ENCODE peak calls at places on chromosomes 16 and 17, in ten cellular contexts. One of them, this sample, is unnamed.

GRCh38 chr16:71357681-71358080 is 842 bp upstream of the CALB2 start:
- DNase-seq in type B pancreatic cell: no peak
- DNase-seq in lower leg skin: no peak
- DNase-seq in AG04449: no peak
- DNase-seq in spleen: no peak
- DNase-seq in HL-60: no peak
- DNase-seq in kidney: no peak
- DNase-seq in choroid plexus epithelial cell: no peak
- DNase-seq in cardiac fibroblast: no peak
- DNase-seq in ascending aorta: no peak
- DNase-seq in this sample: no peak

GRCh38 chr16:83609178-83609577 is 198.6 kb upstream of the HSBP1 start:
- DNase-seq in spleen: no peak
- DNase-seq in cardiac fibroblast: peak; percentile 37
- DNase-seq in lower leg skin: no peak
- DNase-seq in AG04449: no peak
- DNase-seq in HL-60: no peak
- DNase-seq in choroid plexus epithelial cell: no peak
- DNase-seq in ascending aorta: no peak
- DNase-seq in kidney: no peak
- DNase-seq in type B pancreatic cell: no peak
- DNase-seq in this sample: no peak

GRCh38 chr17:15456972-15457722 is 10.3 kb downstream of the CDRT4 start:
- DNase-seq in kidney: no peak
- DNase-seq in type B pancreatic cell: no peak
- DNase-seq in cardiac fibroblast: peak; percentile 66
- DNase-seq in choroid plexus epithelial cell: peak; percentile 73
- DNase-seq in AG04449: peak; percentile 52
- DNase-seq in lower leg skin: peak; percentile 92
- DNase-seq in HL-60: no peak
- DNase-seq in ascending aorta: no peak
- DNase-seq in spleen: no peak
- DNase-seq in this sample: no peak

GRCh38 chr16:50861926-50862325 is 120.0 kb downstream of the CYLD start:
- DNase-seq in ascending aorta: no peak
- DNase-seq in AG04449: peak; percentile 9
- DNase-seq in HL-60: no peak
- DNase-seq in lower leg skin: no peak
- DNase-seq in type B pancreatic cell: no peak
- DNase-seq in cardiac fibroblast: peak; percentile 52
- DNase-seq in choroid plexus epithelial cell: peak; percentile 43
- DNase-seq in kidney: no peak
- DNase-seq in spleen: no peak
- DNase-seq in this sample: peak; percentile 80

GRCh38 chr17:36590082-36590481 is 1.6 kb upstream of the DHRS11 start:
- DNase-seq in type B pancreatic cell: no peak
- DNase-seq in kidney: no peak
- DNase-seq in spleen: no peak
- DNase-seq in cardiac fibroblast: no peak
- DNase-seq in ascending aorta: no peak
- DNase-seq in AG04449: no peak
- DNase-seq in choroid plexus epithelial cell: peak; percentile 73
- DNase-seq in lower leg skin: peak; percentile 5
- DNase-seq in HL-60: peak; percentile 91
- DNase-seq in this sample: no peak

GRCh38 chr16:27154573-27155521 is 48.5 kb upstream of the KDM8 start:
- DNase-seq in type B pancreatic cell: peak; percentile 71
- DNase-seq in spleen: peak; percentile 90
- DNase-seq in lower leg skin: peak; percentile 88
- DNase-seq in cardiac fibroblast: peak; percentile 49
- DNase-seq in HL-60: no peak
- DNase-seq in choroid plexus epithelial cell: peak; percentile 52
- DNase-seq in AG04449: no peak
- DNase-seq in ascending aorta: no peak
- DNase-seq in kidney: peak; percentile 81
- DNase-seq in this sample: peak; percentile 10

GRCh38 chr17:8264320-8264719 is 15.2 kb downstream of the PFAS start:
- DNase-seq in cardiac fibroblast: no peak
- DNase-seq in kidney: peak; percentile 49
- DNase-seq in AG04449: no peak
- DNase-seq in lower leg skin: no peak
- DNase-seq in choroid plexus epithelial cell: no peak
- DNase-seq in ascending aorta: no peak
- DNase-seq in HL-60: no peak
- DNase-seq in spleen: no peak
- DNase-seq in type B pancreatic cell: no peak
- DNase-seq in this sample: no peak

GRCh38 chr17:35540589-35541404 is 3.3 kb upstream of the SLFN12L start:
- DNase-seq in spleen: peak; percentile 89
- DNase-seq in HL-60: no peak
- DNase-seq in choroid plexus epithelial cell: peak; percentile 76
- DNase-seq in kidney: no peak
- DNase-seq in lower leg skin: no peak
- DNase-seq in type B pancreatic cell: no peak
- DNase-seq in AG04449: no peak
- DNase-seq in cardiac fibroblast: peak; percentile 68
- DNase-seq in ascending aorta: no peak
- DNase-seq in this sample: no peak

GRCh38 chr17:19248923-19249574 is 11.9 kb downstream of the EPN2 start:
- DNase-seq in choroid plexus epithelial cell: peak; percentile 85
- DNase-seq in lower leg skin: no peak
- DNase-seq in cardiac fibroblast: peak; percentile 89
- DNase-seq in type B pancreatic cell: no peak
- DNase-seq in AG04449: peak; percentile 42
- DNase-seq in kidney: peak; percentile 80
- DNase-seq in spleen: peak; percentile 74
- DNase-seq in HL-60: no peak
- DNase-seq in ascending aorta: no peak
- DNase-seq in this sample: no peak

GRCh38 chr17:62674841-62675240 is 47.4 kb downstream of the MRC2 start:
- DNase-seq in choroid plexus epithelial cell: no peak
- DNase-seq in type B pancreatic cell: no peak
- DNase-seq in spleen: no peak
- DNase-seq in HL-60: no peak
- DNase-seq in ascending aorta: no peak
- DNase-seq in cardiac fibroblast: no peak
- DNase-seq in AG04449: no peak
- DNase-seq in kidney: no peak
- DNase-seq in lower leg skin: no peak
- DNase-seq in this sample: no peak

GRCh38 chr17:4155980-4156620 is 13.1 kb downstream of the CYB5D2 start:
- DNase-seq in choroid plexus epithelial cell: no peak
- DNase-seq in type B pancreatic cell: no peak
- DNase-seq in cardiac fibroblast: no peak
- DNase-seq in HL-60: no peak
- DNase-seq in ascending aorta: no peak
- DNase-seq in spleen: no peak
- DNase-seq in kidney: no peak
- DNase-seq in lower leg skin: no peak
- DNase-seq in AG04449: no peak
- DNase-seq in this sample: no peak

GRCh38 chr17:67845374-67845773 is 20.1 kb downstream of the BPTF start:
- DNase-seq in type B pancreatic cell: no peak
- DNase-seq in choroid plexus epithelial cell: no peak
- DNase-seq in kidney: no peak
- DNase-seq in cardiac fibroblast: no peak
- DNase-seq in lower leg skin: no peak
- DNase-seq in AG04449: no peak
- DNase-seq in spleen: no peak
- DNase-seq in HL-60: no peak
- DNase-seq in ascending aorta: no peak
- DNase-seq in this sample: no peak

GRCh38 chr17:69761767-69762321 is 313.2 kb upstream of the KCNJ16 start:
- DNase-seq in HL-60: no peak
- DNase-seq in kidney: no peak
- DNase-seq in choroid plexus epithelial cell: peak; percentile 89
- DNase-seq in ascending aorta: no peak
- DNase-seq in cardiac fibroblast: peak; percentile 97
- DNase-seq in spleen: no peak
- DNase-seq in type B pancreatic cell: no peak
- DNase-seq in AG04449: peak; percentile 82
- DNase-seq in lower leg skin: no peak
- DNase-seq in this sample: peak; percentile 96

GRCh38 chr17:40265337-40265736 is 22.3 kb upstream of the CDC6 start:
- DNase-seq in cardiac fibroblast: no peak
- DNase-seq in choroid plexus epithelial cell: no peak
- DNase-seq in type B pancreatic cell: no peak
- DNase-seq in lower leg skin: no peak
- DNase-seq in spleen: no peak
- DNase-seq in ascending aorta: no peak
- DNase-seq in HL-60: no peak
- DNase-seq in AG04449: no peak
- DNase-seq in kidney: no peak
- DNase-seq in this sample: no peak

GRCh38 chr16:49469930-49470451 is 96.4 kb downstream of the C16orf78 start:
- DNase-seq in kidney: no peak
- DNase-seq in HL-60: no peak
- DNase-seq in AG04449: no peak
- DNase-seq in cardiac fibroblast: no peak
- DNase-seq in type B pancreatic cell: peak; percentile 63
- DNase-seq in ascending aorta: no peak
- DNase-seq in choroid plexus epithelial cell: no peak
- DNase-seq in lower leg skin: peak; percentile 75
- DNase-seq in spleen: peak; percentile 58
- DNase-seq in this sample: no peak

DNA sequence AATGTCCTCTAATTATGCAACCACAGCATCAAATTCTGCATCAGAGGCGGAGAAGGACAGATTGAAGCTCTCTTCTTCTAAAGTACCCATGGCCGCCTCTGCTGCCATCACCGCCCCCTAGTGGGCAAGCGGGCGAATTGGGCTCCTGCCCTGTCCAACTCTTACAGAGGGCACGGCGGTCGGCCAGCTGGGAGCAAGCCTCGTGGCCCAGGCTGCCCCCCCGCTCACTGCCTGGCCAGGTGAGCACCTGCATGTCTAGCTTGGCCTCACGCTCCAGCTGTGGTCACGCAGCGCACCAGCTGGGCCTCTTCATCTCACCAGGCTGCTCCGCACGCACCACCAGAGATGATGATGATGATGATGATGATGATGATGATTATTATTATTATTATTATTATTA is 146.1 kb upstream of the TOM1L1 start:
- DNase-seq in kidney: no peak
- DNase-seq in spleen: peak; percentile 63
- DNase-seq in lower leg skin: no peak
- DNase-seq in ascending aorta: no peak
- DNase-seq in choroid plexus epithelial cell: no peak
- DNase-seq in cardiac fibroblast: no peak
- DNase-seq in HL-60: no peak
- DNase-seq in type B pancreatic cell: no peak
- DNase-seq in AG04449: no peak
- DNase-seq in this sample: no peak
- TF ChIP-seq CTCF in kidney: no peak
- TF ChIP-seq CTCF in spleen: no peak
- TF ChIP-seq CTCF in lower leg skin: no peak
- TF ChIP-seq CTCF in ascending aorta: no peak
- TF ChIP-seq CTCF in choroid plexus epithelial cell: no peak
- TF ChIP-seq CTCF in cardiac fibroblast: no peak
- TF ChIP-seq CTCF in HL-60: peak; percentile 20
- TF ChIP-seq CTCF in type B pancreatic cell: no peak
- TF ChIP-seq CTCF in AG04449: no peak
- TF ChIP-seq CTCF in this sample: no peak

GRCh38 chr17:2384439-2385127 is 16.3 kb downstream of the MNT start:
- DNase-seq in spleen: no peak
- DNase-seq in ascending aorta: no peak
- DNase-seq in cardiac fibroblast: no peak
- DNase-seq in AG04449: no peak
- DNase-seq in type B pancreatic cell: no peak
- DNase-seq in lower leg skin: no peak
- DNase-seq in choroid plexus epithelial cell: no peak
- DNase-seq in kidney: peak; percentile 70
- DNase-seq in HL-60: no peak
- DNase-seq in this sample: no peak
- TF ChIP-seq CTCF in spleen: no peak
- TF ChIP-seq CTCF in ascending aorta: no peak
- TF ChIP-seq CTCF in cardiac fibroblast: no peak
- TF ChIP-seq CTCF in AG04449: no peak
- TF ChIP-seq CTCF in type B pancreatic cell: no peak
- TF ChIP-seq CTCF in lower leg skin: no peak
- TF ChIP-seq CTCF in choroid plexus epithelial cell: no peak
- TF ChIP-seq CTCF in kidney: no peak
- TF ChIP-seq CTCF in HL-60: no peak
- TF ChIP-seq CTCF in this sample: no peak

GRCh38 chr17:45396496-45397205 is 36.0 kb downstream of the ARHGAP27 start:
- DNase-seq in kidney: no peak
- DNase-seq in lower leg skin: no peak
- DNase-seq in cardiac fibroblast: no peak
- DNase-seq in type B pancreatic cell: no peak
- DNase-seq in ascending aorta: no peak
- DNase-seq in AG04449: no peak
- DNase-seq in HL-60: no peak
- DNase-seq in choroid plexus epithelial cell: no peak
- DNase-seq in spleen: no peak
- DNase-seq in this sample: no peak

GRCh38 chr17:45395569-45396415 is 36.9 kb downstream of the ARHGAP27 start:
- DNase-seq in type B pancreatic cell: no peak
- DNase-seq in choroid plexus epithelial cell: no peak
- DNase-seq in HL-60: no peak
- DNase-seq in AG04449: no peak
- DNase-seq in ascending aorta: no peak
- DNase-seq in cardiac fibroblast: no peak
- DNase-seq in lower leg skin: no peak
- DNase-seq in spleen: no peak
- DNase-seq in kidney: no peak
- DNase-seq in this sample: no peak

GRCh38 chr17:45397796-45398195 is 34.9 kb downstream of the ARHGAP27 start:
- DNase-seq in lower leg skin: no peak
- DNase-seq in HL-60: no peak
- DNase-seq in cardiac fibroblast: no peak
- DNase-seq in spleen: peak; percentile 62
- DNase-seq in choroid plexus epithelial cell: no peak
- DNase-seq in ascending aorta: no peak
- DNase-seq in type B pancreatic cell: no peak
- DNase-seq in kidney: no peak
- DNase-seq in AG04449: no peak
- DNase-seq in this sample: no peak

GRCh38 chr17:45394913-45395568 is 37.6 kb downstream of the ARHGAP27 start:
- DNase-seq in type B pancreatic cell: peak; percentile 80
- DNase-seq in spleen: peak; percentile 83
- DNase-seq in cardiac fibroblast: peak; percentile 89
- DNase-seq in choroid plexus epithelial cell: peak; percentile 91
- DNase-seq in AG04449: no peak
- DNase-seq in HL-60: no peak
- DNase-seq in lower leg skin: peak; percentile 91
- DNase-seq in kidney: peak; percentile 83
- DNase-seq in ascending aorta: no peak
- DNase-seq in this sample: no peak

GRCh38 chr17:45398800-45399199 is 33.9 kb downstream of the ARHGAP27 start:
- DNase-seq in spleen: no peak
- DNase-seq in kidney: no peak
- DNase-seq in type B pancreatic cell: no peak
- DNase-seq in ascending aorta: no peak
- DNase-seq in choroid plexus epithelial cell: no peak
- DNase-seq in lower leg skin: no peak
- DNase-seq in cardiac fibroblast: no peak
- DNase-seq in HL-60: no peak
- DNase-seq in AG04449: no peak
- DNase-seq in this sample: no peak
- TF ChIP-seq CTCF in spleen: no peak
- TF ChIP-seq CTCF in kidney: no peak
- TF ChIP-seq CTCF in type B pancreatic cell: no peak
- TF ChIP-seq CTCF in ascending aorta: no peak
- TF ChIP-seq CTCF in choroid plexus epithelial cell: no peak
- TF ChIP-seq CTCF in lower leg skin: no peak
- TF ChIP-seq CTCF in cardiac fibroblast: no peak
- TF ChIP-seq CTCF in HL-60: no peak
- TF ChIP-seq CTCF in AG04449: no peak
- TF ChIP-seq CTCF in this sample: no peak

GRCh38 chr17:6843241-6843890 is 11.8 kb upstream of the TEKT1 start:
- DNase-seq in type B pancreatic cell: no peak
- DNase-seq in choroid plexus epithelial cell: peak; percentile 74
- DNase-seq in cardiac fibroblast: peak; percentile 78
- DNase-seq in spleen: no peak
- DNase-seq in lower leg skin: no peak
- DNase-seq in ascending aorta: no peak
- DNase-seq in AG04449: no peak
- DNase-seq in HL-60: no peak
- DNase-seq in kidney: no peak
- DNase-seq in this sample: no peak
- TF ChIP-seq CTCF in type B pancreatic cell: peak; percentile 83
- TF ChIP-seq CTCF in choroid plexus epithelial cell: peak; percentile 42
- TF ChIP-seq CTCF in cardiac fibroblast: peak; percentile 34
- TF ChIP-seq CTCF in spleen: peak; percentile 56
- TF ChIP-seq CTCF in lower leg skin: no peak
- TF ChIP-seq CTCF in ascending aorta: peak; percentile 14
- TF ChIP-seq CTCF in AG04449: peak; percentile 26
- TF ChIP-seq CTCF in HL-60: no peak
- TF ChIP-seq CTCF in kidney: peak; percentile 20
- TF ChIP-seq CTCF in this sample: peak; percentile 85

This sample was measured in foreskin keratinocyte.